ENCODE peak calls at places on chromosomes 2 and 18, in six cellular contexts. One of them, this sample, is unnamed.

GRCh38 chr18:11259421-11259820 is 110.1 kb upstream of the PIEZO2 start:
- DNase-seq in DND-41: no peak
- DNase-seq in fibroblast of lung: no peak
- DNase-seq in GM23248: no peak
- DNase-seq in mammary epithelial cell: no peak
- DNase-seq in OCI-LY7: no peak
- DNase-seq in this sample: no peak

GRCh38 chr2:197208841-197209240 is 101.7 kb downstream of the ANKRD44 start:
- DNase-seq in DND-41: no peak
- DNase-seq in fibroblast of lung: no peak
- DNase-seq in GM23248: peak; percentile 14
- DNase-seq in mammary epithelial cell: peak; percentile 34
- DNase-seq in OCI-LY7: peak; percentile 46
- DNase-seq in this sample: no peak

GRCh38 chr2:74250189-74250631 is 51.8 kb downstream of the MTHFD2 start:
- DNase-seq in DND-41: peak; percentile 56
- DNase-seq in fibroblast of lung: peak; percentile 49
- DNase-seq in GM23248: peak; percentile 70
- DNase-seq in mammary epithelial cell: peak; percentile 9
- DNase-seq in OCI-LY7: peak; percentile 77
- DNase-seq in this sample: peak; percentile 73

GRCh38 chr2:170928036-170928823 is 823 bp upstream of the GORASP2 start:
- DNase-seq in DND-41: peak; percentile 31
- DNase-seq in fibroblast of lung: peak; percentile 5
- DNase-seq in GM23248: no peak
- DNase-seq in mammary epithelial cell: peak; percentile 87
- DNase-seq in OCI-LY7: peak; percentile 27
- DNase-seq in this sample: peak; percentile 19

GRCh38 chr2:136399667-136400316 is 281.8 kb upstream of the CXCR4 start:
- DNase-seq in DND-41: no peak
- DNase-seq in fibroblast of lung: no peak
- DNase-seq in GM23248: no peak
- DNase-seq in mammary epithelial cell: peak; percentile 23
- DNase-seq in OCI-LY7: no peak
- DNase-seq in this sample: no peak

GRCh38 chr2:217530399-217531100 is 472.2 kb downstream of the TNS1 start:
- DNase-seq in DND-41: no peak
- DNase-seq in fibroblast of lung: no peak
- DNase-seq in GM23248: no peak
- DNase-seq in mammary epithelial cell: no peak
- DNase-seq in OCI-LY7: no peak
- DNase-seq in this sample: peak; percentile 58

GRCh38 chr2:200787351-200788128 is 24.2 kb upstream of the BZW1 start:
- DNase-seq in DND-41: no peak
- DNase-seq in fibroblast of lung: peak; percentile 98
- DNase-seq in GM23248: peak; percentile 94
- DNase-seq in mammary epithelial cell: peak; percentile 96
- DNase-seq in OCI-LY7: no peak
- DNase-seq in this sample: peak; percentile 58

GRCh38 chr2:190283783-190284182 is 35.8 kb downstream of the HIBCH start:
- DNase-seq in DND-41: no peak
- DNase-seq in fibroblast of lung: peak; percentile 63
- DNase-seq in GM23248: peak; percentile 76
- DNase-seq in mammary epithelial cell: peak; percentile 14
- DNase-seq in OCI-LY7: no peak
- DNase-seq in this sample: no peak

GRCh38 chr2:204545861-204546773 is 842 bp downstream of the PARD3B start:
- DNase-seq in DND-41: no peak
- DNase-seq in fibroblast of lung: no peak
- DNase-seq in GM23248: peak; percentile 37
- DNase-seq in mammary epithelial cell: peak; percentile 8
- DNase-seq in OCI-LY7: no peak
- DNase-seq in this sample: peak; percentile 61

GRCh38 chr2:28952806-28953190 is 28.3 kb upstream of the TOGARAM2 start:
- DNase-seq in DND-41: no peak
- DNase-seq in fibroblast of lung: no peak
- DNase-seq in GM23248: no peak
- DNase-seq in mammary epithelial cell: no peak
- DNase-seq in OCI-LY7: peak; percentile 27
- DNase-seq in this sample: peak; percentile 16

GRCh38 chr2:100321881-100322820 is at the start of gene LONRF2:
- DNase-seq in DND-41: no peak
- DNase-seq in fibroblast of lung: no peak
- DNase-seq in GM23248: peak; percentile 40
- DNase-seq in mammary epithelial cell: no peak
- DNase-seq in OCI-LY7: no peak
- DNase-seq in this sample: peak; percentile 58

GRCh38 chr2:61006486-61007105 is 10.9 kb upstream of the PEX13 start:
- DNase-seq in DND-41: no peak
- DNase-seq in fibroblast of lung: no peak
- DNase-seq in GM23248: no peak
- DNase-seq in mammary epithelial cell: peak; percentile 8
- DNase-seq in OCI-LY7: no peak
- DNase-seq in this sample: no peak

GRCh38 chr2:40471868-40472267 is 20.0 kb upstream of the SLC8A1 start:
- DNase-seq in DND-41: no peak
- DNase-seq in fibroblast of lung: no peak
- DNase-seq in GM23248: no peak
- DNase-seq in mammary epithelial cell: no peak
- DNase-seq in OCI-LY7: no peak
- DNase-seq in this sample: no peak

GRCh38 chr2:40470817-40471809 is 19.2 kb upstream of the SLC8A1 start:
- DNase-seq in DND-41: no peak
- DNase-seq in fibroblast of lung: no peak
- DNase-seq in GM23248: no peak
- DNase-seq in mammary epithelial cell: no peak
- DNase-seq in OCI-LY7: no peak
- DNase-seq in this sample: no peak

GRCh38 chr2:40466332-40466731 is 14.4 kb upstream of the SLC8A1 start:
- DNase-seq in DND-41: no peak
- DNase-seq in fibroblast of lung: no peak
- DNase-seq in GM23248: no peak
- DNase-seq in mammary epithelial cell: no peak
- DNase-seq in OCI-LY7: no peak
- DNase-seq in this sample: no peak

GRCh38 chr2:40463112-40463511 is 11.2 kb upstream of the SLC8A1 start:
- DNase-seq in DND-41: no peak
- DNase-seq in fibroblast of lung: no peak
- DNase-seq in GM23248: no peak
- DNase-seq in mammary epithelial cell: no peak
- DNase-seq in OCI-LY7: no peak
- DNase-seq in this sample: no peak

DNA sequence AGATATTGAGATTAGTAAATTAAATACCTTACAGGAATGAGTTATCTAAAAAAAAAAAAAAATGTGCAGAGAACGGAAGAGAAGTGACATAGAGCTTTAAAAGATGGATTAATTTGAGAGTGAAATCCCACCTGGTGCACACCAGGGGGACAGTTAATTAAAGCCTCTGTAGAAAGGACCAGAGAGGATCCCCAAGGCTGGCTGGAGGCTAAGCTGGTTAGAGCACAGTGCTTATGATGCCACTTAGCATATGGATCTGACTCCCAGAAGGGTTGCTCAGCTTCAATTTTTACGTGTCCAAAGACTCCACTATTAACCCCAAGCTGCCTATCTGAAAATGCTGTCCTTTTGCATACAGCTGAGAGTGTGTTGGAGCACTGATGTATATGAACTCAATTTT is 15.0 kb upstream of the SLC8A1 start:
- DNase-seq in DND-41: no peak
- DNase-seq in fibroblast of lung: no peak
- DNase-seq in GM23248: no peak
- DNase-seq in mammary epithelial cell: no peak
- DNase-seq in OCI-LY7: no peak
- DNase-seq in this sample: no peak
- H4K20me1 ChIP-seq in DND-41: no peaks in the 10 kb centered on the region
- H4K20me1 ChIP-seq in fibroblast of lung: no peaks in the 10 kb centered on the region
- H4K20me1 ChIP-seq in GM23248: no peaks in the 10 kb centered on the region
- H4K20me1 ChIP-seq in mammary epithelial cell: no peaks in the 10 kb centered on the region
- H4K20me1 ChIP-seq in OCI-LY7: no peaks in the 10 kb centered on the region
- H4K20me1 ChIP-seq in this sample: no peaks in the 10 kb centered on the region

GRCh38 chr2:10302479-10303173 is at the start of gene HPCAL1:
- DNase-seq in DND-41: peak; percentile 84
- DNase-seq in fibroblast of lung: peak; percentile 80
- DNase-seq in GM23248: peak; percentile 91
- DNase-seq in mammary epithelial cell: peak; percentile 80
- DNase-seq in OCI-LY7: peak; percentile 92
- DNase-seq in this sample: peak; percentile 95

GRCh38 chr2:10303174-10303633 is 500 bp downstream of the HPCAL1 start:
- DNase-seq in DND-41: no peak
- DNase-seq in fibroblast of lung: peak; percentile 21
- DNase-seq in GM23248: peak; percentile 59
- DNase-seq in mammary epithelial cell: peak; percentile 39
- DNase-seq in OCI-LY7: no peak
- DNase-seq in this sample: no peak

GRCh38 chr2:10305254-10305635 is 2.5 kb downstream of the HPCAL1 start:
- DNase-seq in DND-41: peak; percentile 80
- DNase-seq in fibroblast of lung: peak; percentile 42
- DNase-seq in GM23248: peak; percentile 54
- DNase-seq in mammary epithelial cell: no peak
- DNase-seq in OCI-LY7: no peak
- DNase-seq in this sample: no peak

GRCh38 chr2:10304458-10305253 is 2.0 kb downstream of the HPCAL1 start:
- DNase-seq in DND-41: no peak
- DNase-seq in fibroblast of lung: no peak
- DNase-seq in GM23248: no peak
- DNase-seq in mammary epithelial cell: no peak
- DNase-seq in OCI-LY7: no peak
- DNase-seq in this sample: no peak

DNA sequence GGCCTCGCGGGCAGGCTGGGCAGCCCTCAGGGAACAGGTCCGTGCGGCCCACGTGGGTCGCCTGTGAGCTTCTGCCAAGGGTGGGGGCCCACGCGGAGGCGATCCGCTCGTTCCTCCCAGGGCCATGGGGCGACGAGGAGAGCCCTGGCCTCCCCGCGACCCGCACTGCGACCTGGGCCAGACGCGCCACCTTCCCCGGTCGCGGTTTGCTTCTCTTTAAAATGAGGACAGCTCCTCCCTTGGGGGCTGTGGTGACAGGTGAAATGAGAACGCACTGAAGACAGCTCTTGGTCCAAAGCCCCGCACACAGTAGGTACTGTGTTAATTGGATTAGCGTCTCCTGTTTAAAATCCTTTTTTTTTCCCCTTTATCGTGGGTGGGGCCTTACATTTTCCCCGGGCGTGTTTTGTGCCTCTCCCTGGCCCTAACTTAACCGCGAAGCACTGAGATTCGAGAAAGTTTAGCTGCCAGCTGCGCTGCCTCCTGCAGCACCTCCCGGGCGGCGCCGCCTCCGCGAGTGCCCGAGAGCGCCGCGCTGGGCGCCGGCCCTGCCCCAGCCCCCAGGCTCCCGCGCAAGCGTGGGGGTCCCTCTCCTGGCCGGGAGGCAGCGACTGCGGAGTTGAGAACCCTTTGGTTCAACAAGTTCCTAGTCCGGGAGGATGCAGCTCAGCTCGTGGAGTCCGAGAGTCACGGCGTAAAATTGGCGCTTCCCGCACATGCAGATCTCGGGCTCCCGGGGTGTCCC is 1.1 kb downstream of the HPCAL1 start:
- DNase-seq in DND-41: peak; percentile 67
- DNase-seq in fibroblast of lung: peak; percentile 77
- DNase-seq in GM23248: peak; percentile 78
- DNase-seq in mammary epithelial cell: peak; percentile 47
- DNase-seq in OCI-LY7: peak; percentile 59
- DNase-seq in this sample: peak; percentile 77
- H3K4me3 ChIP-seq in DND-41: peak overlapping the region; percentile 49
- H3K4me3 ChIP-seq in fibroblast of lung: peak overlapping the region; percentile 83
- H3K4me3 ChIP-seq in GM23248: peak overlapping the region; percentile 90
- H3K4me3 ChIP-seq in mammary epithelial cell: peak overlapping the region; percentile 87
- H3K4me3 ChIP-seq in OCI-LY7: peak overlapping the region; percentile 74
- H3K4me3 ChIP-seq in this sample: peak overlapping the region; percentile 92

GRCh38 chr2:40043641-40044040 is 264.6 kb upstream of the THUMPD2 start:
- DNase-seq in DND-41: no peak
- DNase-seq in fibroblast of lung: no peak
- DNase-seq in GM23248: no peak
- DNase-seq in mammary epithelial cell: no peak
- DNase-seq in OCI-LY7: no peak
- DNase-seq in this sample: no peak

GRCh38 chr2:40049782-40050181 is 270.7 kb upstream of the THUMPD2 start:
- DNase-seq in DND-41: no peak
- DNase-seq in fibroblast of lung: no peak
- DNase-seq in GM23248: peak; percentile 2
- DNase-seq in mammary epithelial cell: no peak
- DNase-seq in OCI-LY7: no peak
- DNase-seq in this sample: peak; percentile 18

GRCh38 chr2:40043191-40043590 is 264.1 kb upstream of the THUMPD2 start:
- DNase-seq in DND-41: no peak
- DNase-seq in fibroblast of lung: no peak
- DNase-seq in GM23248: peak; percentile 62
- DNase-seq in mammary epithelial cell: no peak
- DNase-seq in OCI-LY7: no peak
- DNase-seq in this sample: no peak

DNA sequence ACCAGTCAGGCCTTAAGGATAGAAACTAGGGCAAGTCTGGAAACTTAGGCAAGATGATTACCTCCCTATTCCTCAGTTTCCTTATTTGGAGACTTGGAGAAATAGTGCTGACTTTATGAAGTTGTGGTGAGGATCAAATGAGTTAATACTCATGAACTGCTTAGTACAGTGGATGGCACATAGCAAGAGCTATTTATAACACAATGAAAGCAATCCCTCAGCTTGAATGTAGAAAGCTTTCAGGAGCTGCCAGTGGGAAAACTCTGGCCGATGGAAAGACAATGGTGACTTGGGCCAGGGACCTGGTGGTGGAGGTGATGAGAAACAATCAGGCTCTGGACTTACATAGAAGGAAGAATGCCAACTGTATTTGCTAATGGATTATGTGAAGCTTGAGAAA is 269.4 kb upstream of the THUMPD2 start:
- DNase-seq in DND-41: no peak
- DNase-seq in fibroblast of lung: no peak
- DNase-seq in GM23248: no peak
- DNase-seq in mammary epithelial cell: no peak
- DNase-seq in OCI-LY7: no peak
- DNase-seq in this sample: no peak
- H2AFZ ChIP-seq in DND-41: no peak overlapping the region
- H2AFZ ChIP-seq in fibroblast of lung: no peak overlapping the region
- H2AFZ ChIP-seq in GM23248: no peak overlapping the region
- H2AFZ ChIP-seq in mammary epithelial cell: no peak overlapping the region
- H2AFZ ChIP-seq in OCI-LY7: no peak overlapping the region
- H2AFZ ChIP-seq in this sample: no peak overlapping the region

GRCh38 chr2:224563537-224563936 is 21.6 kb downstream of the CUL3 start:
- DNase-seq in DND-41: no peak
- DNase-seq in fibroblast of lung: peak; percentile 62
- DNase-seq in GM23248: peak; percentile 40
- DNase-seq in mammary epithelial cell: no peak
- DNase-seq in OCI-LY7: no peak
- DNase-seq in this sample: no peak

GRCh38 chr2:224561234-224562005 is 23.7 kb downstream of the CUL3 start:
- DNase-seq in DND-41: no peak
- DNase-seq in fibroblast of lung: no peak
- DNase-seq in GM23248: peak; percentile 36
- DNase-seq in mammary epithelial cell: no peak
- DNase-seq in OCI-LY7: peak; percentile 30
- DNase-seq in this sample: no peak

GRCh38 chr2:224562831-224563230 is 22.3 kb downstream of the CUL3 start:
- DNase-seq in DND-41: no peak
- DNase-seq in fibroblast of lung: no peak
- DNase-seq in GM23248: no peak
- DNase-seq in mammary epithelial cell: no peak
- DNase-seq in OCI-LY7: no peak
- DNase-seq in this sample: no peak

GRCh38 chr2:224556381-224556780 is 28.8 kb downstream of the CUL3 start:
- DNase-seq in DND-41: no peak
- DNase-seq in fibroblast of lung: no peak
- DNase-seq in GM23248: peak; percentile 33
- DNase-seq in mammary epithelial cell: no peak
- DNase-seq in OCI-LY7: no peak
- DNase-seq in this sample: no peak

GRCh38 chr2:224560549-224560948 is 24.6 kb downstream of the CUL3 start:
- DNase-seq in DND-41: no peak
- DNase-seq in fibroblast of lung: no peak
- DNase-seq in GM23248: no peak
- DNase-seq in mammary epithelial cell: no peak
- DNase-seq in OCI-LY7: no peak
- DNase-seq in this sample: no peak
- H4K20me1 ChIP-seq in DND-41: peaks cover 77% of the 10 kb centered on the region
- H4K20me1 ChIP-seq in fibroblast of lung: peaks cover 2% of the 10 kb centered on the region
- H4K20me1 ChIP-seq in GM23248: peaks cover 42% of the 10 kb centered on the region
- H4K20me1 ChIP-seq in mammary epithelial cell: peaks cover 2% of the 10 kb centered on the region
- H4K20me1 ChIP-seq in OCI-LY7: peaks cover 20% of the 10 kb centered on the region
- H4K20me1 ChIP-seq in this sample: peaks cover 96% of the 10 kb centered on the region